ENCODE peak calls at places on chromosomes 11 and 22, in five cellular contexts. One of them, this sample, is unnamed.

GRCh38 chr11:95148938-95149337 is 59.3 kb downstream of the ENDOD1 start:
- DNase-seq in stimulated activated CD4-positive, alpha-beta T cell treated with anti-CD3 and anti-CD28 coated beads, Interleukin-12 subunit alpha, Interleukin-12 subunit beta, amount 100 ng/mL, for 24 hours: no peak
- DNase-seq in mammary epithelial cell: no peak
- DNase-seq in testis: no peak
- DNase-seq in iPS DF 19.7: no peak
- DNase-seq in this sample: no peak

GRCh38 chr11:20873054-20873453 is 203.7 kb downstream of the NELL1 start:
- DNase-seq in testis: peak; percentile 69
- DNase-seq in mammary epithelial cell: peak; percentile 1
- DNase-seq in stimulated activated CD4-positive, alpha-beta T cell treated with anti-CD3 and anti-CD28 coated beads, Interleukin-12 subunit alpha, Interleukin-12 subunit beta, amount 100 ng/mL, for 24 hours: no peak
- DNase-seq in iPS DF 19.7: peak; percentile 64
- DNase-seq in this sample: peak; percentile 83

GRCh38 chr22:35399114-35399677 is 744 bp upstream of the MCM5 start:
- DNase-seq in stimulated activated CD4-positive, alpha-beta T cell treated with anti-CD3 and anti-CD28 coated beads, Interleukin-12 subunit alpha, Interleukin-12 subunit beta, amount 100 ng/mL, for 24 hours: no peak
- DNase-seq in mammary epithelial cell: no peak
- DNase-seq in iPS DF 19.7: no peak
- DNase-seq in testis: no peak
- DNase-seq in this sample: peak; percentile 23

GRCh38 chr11:73194593-73194992 is 23.5 kb upstream of the P2RY2 start:
- DNase-seq in iPS DF 19.7: no peak
- DNase-seq in testis: no peak
- DNase-seq in mammary epithelial cell: peak; percentile 87
- DNase-seq in stimulated activated CD4-positive, alpha-beta T cell treated with anti-CD3 and anti-CD28 coated beads, Interleukin-12 subunit alpha, Interleukin-12 subunit beta, amount 100 ng/mL, for 24 hours: no peak
- DNase-seq in this sample: no peak

GRCh38 chr11:71948314-71949027 is 19.6 kb downstream of the RNF121 start:
- DNase-seq in stimulated activated CD4-positive, alpha-beta T cell treated with anti-CD3 and anti-CD28 coated beads, Interleukin-12 subunit alpha, Interleukin-12 subunit beta, amount 100 ng/mL, for 24 hours: no peak
- DNase-seq in mammary epithelial cell: no peak
- DNase-seq in testis: no peak
- DNase-seq in iPS DF 19.7: no peak
- DNase-seq in this sample: no peak

GRCh38 chr11:65766535-65766934 is 14.2 kb downstream of the AP5B1 start:
- DNase-seq in mammary epithelial cell: peak; percentile 33
- DNase-seq in testis: no peak
- DNase-seq in iPS DF 19.7: no peak
- DNase-seq in stimulated activated CD4-positive, alpha-beta T cell treated with anti-CD3 and anti-CD28 coated beads, Interleukin-12 subunit alpha, Interleukin-12 subunit beta, amount 100 ng/mL, for 24 hours: no peak
- DNase-seq in this sample: no peak

GRCh38 chr11:65446446-65447277 is 24.1 kb downstream of the NEAT1 start:
- DNase-seq in stimulated activated CD4-positive, alpha-beta T cell treated with anti-CD3 and anti-CD28 coated beads, Interleukin-12 subunit alpha, Interleukin-12 subunit beta, amount 100 ng/mL, for 24 hours: no peak
- DNase-seq in mammary epithelial cell: peak; percentile 50
- DNase-seq in iPS DF 19.7: no peak
- DNase-seq in testis: no peak
- DNase-seq in this sample: no peak

GRCh38 chr11:44651535-44652130 is 75.1 kb upstream of the TSPAN18 start:
- DNase-seq in mammary epithelial cell: no peak
- DNase-seq in iPS DF 19.7: no peak
- DNase-seq in stimulated activated CD4-positive, alpha-beta T cell treated with anti-CD3 and anti-CD28 coated beads, Interleukin-12 subunit alpha, Interleukin-12 subunit beta, amount 100 ng/mL, for 24 hours: no peak
- DNase-seq in testis: no peak
- DNase-seq in this sample: no peak

GRCh38 chr11:93543292-93543977 is at the start of gene SMCO4:
- DNase-seq in stimulated activated CD4-positive, alpha-beta T cell treated with anti-CD3 and anti-CD28 coated beads, Interleukin-12 subunit alpha, Interleukin-12 subunit beta, amount 100 ng/mL, for 24 hours: peak; percentile 74
- DNase-seq in iPS DF 19.7: peak; percentile 52
- DNase-seq in mammary epithelial cell: peak; percentile 75
- DNase-seq in testis: peak; percentile 86
- DNase-seq in this sample: peak; percentile 91

GRCh38 chr22:42179616-42180015 is 49.0 kb upstream of the CYP2D6 start:
- DNase-seq in stimulated activated CD4-positive, alpha-beta T cell treated with anti-CD3 and anti-CD28 coated beads, Interleukin-12 subunit alpha, Interleukin-12 subunit beta, amount 100 ng/mL, for 24 hours: no peak
- DNase-seq in mammary epithelial cell: peak; percentile 39
- DNase-seq in iPS DF 19.7: no peak
- DNase-seq in testis: no peak
- DNase-seq in this sample: no peak

GRCh38 chr11:110471315-110471714 is 41.6 kb downstream of the FDX1 start:
- DNase-seq in stimulated activated CD4-positive, alpha-beta T cell treated with anti-CD3 and anti-CD28 coated beads, Interleukin-12 subunit alpha, Interleukin-12 subunit beta, amount 100 ng/mL, for 24 hours: no peak
- DNase-seq in iPS DF 19.7: no peak
- DNase-seq in testis: no peak
- DNase-seq in mammary epithelial cell: no peak
- DNase-seq in this sample: no peak

GRCh38 chr22:18987765-18988164 is 51.7 kb upstream of the PRODH start:
- DNase-seq in iPS DF 19.7: peak; percentile 45
- DNase-seq in stimulated activated CD4-positive, alpha-beta T cell treated with anti-CD3 and anti-CD28 coated beads, Interleukin-12 subunit alpha, Interleukin-12 subunit beta, amount 100 ng/mL, for 24 hours: no peak
- DNase-seq in mammary epithelial cell: no peak
- DNase-seq in testis: peak; percentile 11
- DNase-seq in this sample: peak; percentile 74

GRCh38 chr11:117328414-117329010 is 858 bp downstream of the CEP164 start:
- DNase-seq in testis: peak; percentile 58
- DNase-seq in mammary epithelial cell: no peak
- DNase-seq in stimulated activated CD4-positive, alpha-beta T cell treated with anti-CD3 and anti-CD28 coated beads, Interleukin-12 subunit alpha, Interleukin-12 subunit beta, amount 100 ng/mL, for 24 hours: no peak
- DNase-seq in iPS DF 19.7: peak; percentile 3
- DNase-seq in this sample: peak; percentile 43

GRCh38 chr11:62858201-62858600 is 18.8 kb upstream of the WDR74 start:
- DNase-seq in stimulated activated CD4-positive, alpha-beta T cell treated with anti-CD3 and anti-CD28 coated beads, Interleukin-12 subunit alpha, Interleukin-12 subunit beta, amount 100 ng/mL, for 24 hours: no peak
- DNase-seq in mammary epithelial cell: no peak
- DNase-seq in iPS DF 19.7: no peak
- DNase-seq in testis: no peak
- DNase-seq in this sample: no peak

GRCh38 chr11:45777127-45777969 is 27.6 kb upstream of the SLC35C1 start:
- DNase-seq in stimulated activated CD4-positive, alpha-beta T cell treated with anti-CD3 and anti-CD28 coated beads, Interleukin-12 subunit alpha, Interleukin-12 subunit beta, amount 100 ng/mL, for 24 hours: no peak
- DNase-seq in iPS DF 19.7: no peak
- DNase-seq in testis: no peak
- DNase-seq in mammary epithelial cell: no peak
- DNase-seq in this sample: no peak